ENCODE peak calls at places on chromosome 6, in eight cellular contexts. Q, X, B, K, G, P, Y and N are unnamed samples.
A peak's percentile ranks its signal among the peaks of the same experiment; 100 is the strongest.

GRCh38 chr6:91098006-91098405 is 511.1 kb upstream of the MAP3K7 start:
- DNase-seq in Q (no peak), X (no peak), B (no peak), K (no peak), G (no peak), P (no peak), Y (no peak), N (no peak)

GRCh38 chr6:21710908-21711627 is 117.5 kb downstream of the SOX4 start:
- DNase-seq in Q (no peak), X (no peak), B (no peak), K (no peak), G (no peak), P (no peak), Y (no peak), N (no peak)

GRCh38 chr6:167136376-167136775 is 13.5 kb downstream of the CCR6 start:
- DNase-seq in Q (no peak), X (no peak), B (no peak), K (no peak), G (no peak), P (no peak), Y (no peak), N (no peak)

GRCh38 chr6:157634566-157634965 is 188.5 kb upstream of the SNX9 start:
- DNase-seq in Q (no peak), X (no peak), B (no peak), K (no peak), G (no peak), P (no peak), Y (no peak), N (no peak)

GRCh38 chr6:42079941-42080464 is 29.7 kb downstream of the TAF8 start:
- DNase-seq in Q (no peak), X (no peak), B (no peak), K (no peak), G (no peak), P (no peak), Y (no peak), N (no peak)

GRCh38 chr6:26232950-26233607 is 131.9 kb upstream of the BTN3A2 start:
- DNase-seq in Q (no peak), X (peak; percentile 49), B (no peak), K (peak; percentile 80), G (no peak), P (no peak), Y (no peak), N (no peak)

GRCh38 chr6:91029211-91029610 is 442.3 kb upstream of the MAP3K7 start:
- DNase-seq in Q (no peak), X (no peak), B (no peak), K (no peak), G (no peak), P (no peak), Y (no peak), N (no peak)

GRCh38 chr6:1781152-1781848 is 171.6 kb downstream of the FOXC1 start:
- DNase-seq in Q (no peak), X (no peak), B (no peak), K (no peak), G (no peak), P (no peak), Y (no peak), N (no peak)

GRCh38 chr6:47420394-47421371 is 56.9 kb upstream of the CD2AP start:
- DNase-seq in Q (no peak), X (no peak), B (no peak), K (no peak), G (no peak), P (peak; percentile 10), Y (no peak), N (no peak)

GRCh38 chr6:14354919-14355572 is 237.5 kb downstream of the CD83 start:
- DNase-seq in Q (no peak), X (peak; percentile 10), B (peak; percentile 80), K (peak; percentile 92), G (no peak), P (peak; percentile 88), Y (no peak), N (no peak)